ENCODE peak calls at places on chromosomes 13 and 19, in ten cellular contexts. O is cardiac fibroblast, C is mucosa of descending colon, E is AG09319, J is AG04449, K is AG09309, T is body of pancreas, N is fibroblast of the aortic adventitia, M is B cell, Z is heart left ventricle. F is an unnamed sample.

GRCh38 chr19:2546128-2547032 is 70.5 kb downstream of the GADD45B start:
- DNase-seq in O (peak), C (peak), E (no peak), J (no peak), K (no peak), T (peak), N (no peak), M (no peak), Z (peak), F (no peak)

GRCh38 chr13:29801737-29802305 is 48.6 kb downstream of the UBL3 start:
- DNase-seq in O (peak), C (no peak), E (no peak), J (no peak), K (no peak), T (no peak), N (no peak), M (no peak), Z (no peak), F (no peak)

GRCh38 chr13:69524459-69525155 is 583.0 kb upstream of the ATXN8OS start:
- DNase-seq in O (no peak), C (no peak), E (no peak), J (no peak), K (no peak), T (no peak), N (no peak), M (no peak), Z (no peak), F (no peak)

GRCh38 chr13:20359335-20359734 is 127.2 kb upstream of the GJB6 start:
- DNase-seq in O (peak), C (no peak), E (peak), J (peak), K (peak), T (no peak), N (peak), M (no peak), Z (no peak), F (peak)

GRCh38 chr13:20714161-20714560 is 10.7 kb downstream of the IL17D start:
- DNase-seq in O (no peak), C (no peak), E (no peak), J (no peak), K (no peak), T (no peak), N (peak), M (no peak), Z (no peak), F (no peak)

GRCh38 chr19:38209671-38210457 is 14.2 kb downstream of the DPF1 start:
- DNase-seq in O (peak), C (peak), E (no peak), J (no peak), K (no peak), T (peak), N (peak), M (no peak), Z (peak), F (peak)

GRCh38 chr13:80217614-80218456 is 123.1 kb downstream of the SPRY2 start:
- DNase-seq in O (peak), C (no peak), E (no peak), J (no peak), K (no peak), T (no peak), N (peak), M (no peak), Z (no peak), F (no peak)

GRCh38 chr13:28251462-28251861 is 113.1 kb downstream of the PAN3 start:
- DNase-seq in O (no peak), C (no peak), E (no peak), J (no peak), K (no peak), T (no peak), N (no peak), M (no peak), Z (no peak), F (no peak)

GRCh38 chr13:77521595-77522367 is 13.7 kb upstream of the SCEL start:
- DNase-seq in O (peak), C (no peak), E (no peak), J (no peak), K (no peak), T (peak), N (peak), M (no peak), Z (no peak), F (no peak)

GRCh38 chr13:20616059-20616797 is 49.3 kb downstream of the IFT88 start:
- DNase-seq in O (peak), C (no peak), E (peak), J (peak), K (peak), T (no peak), N (peak), M (no peak), Z (no peak), F (peak)

GRCh38 chr13:73754727-73755292 is 379.4 kb downstream of the KLF12 start:
- DNase-seq in O (peak), C (no peak), E (peak), J (no peak), K (peak), T (peak), N (peak), M (peak), Z (peak), F (peak)

GRCh38 chr13:44972956-44973581 is 16.2 kb downstream of the NUFIP1 start:
- DNase-seq in O (peak), C (no peak), E (no peak), J (no peak), K (no peak), T (no peak), N (peak), M (peak), Z (no peak), F (peak)

GRCh38 chr19:4007836-4008539 is 452 bp downstream of the PIAS4 start:
- DNase-seq in O (peak), C (peak), E (no peak), J (no peak), K (no peak), T (no peak), N (no peak), M (peak), Z (no peak), F (no peak)

GRCh38 chr19:16736709-16737108 is 17.1 kb downstream of the NWD1 start:
- DNase-seq in O (peak), C (no peak), E (no peak), J (no peak), K (no peak), T (no peak), N (peak), M (no peak), Z (no peak), F (no peak)

GRCh38 chr19:46994141-46994686 is 25.4 kb upstream of the NPAS1 start:
- DNase-seq in O (no peak), C (no peak), E (no peak), J (no peak), K (no peak), T (no peak), N (no peak), M (no peak), Z (no peak), F (no peak)

GRCh38 chr13:42747399-42747873 is 33.9 kb upstream of the FAM216B start:
- DNase-seq in O (peak), C (no peak), E (peak), J (peak), K (peak), T (no peak), N (peak), M (no peak), Z (no peak), F (peak)

GRCh38 chr19:45038931-45039893 is at the start of gene CLASRP:
- DNase-seq in O (peak), C (peak), E (peak), J (peak), K (peak), T (peak), N (peak), M (peak), Z (peak), F (peak)

GRCh38 chr13:41054212-41054877 is 7.0 kb upstream of the WBP4 start:
- DNase-seq in O (peak), C (no peak), E (no peak), J (no peak), K (peak), T (peak), N (peak), M (peak), Z (no peak), F (peak)

GRCh38 chr13:23020246-23020843 is 160.4 kb upstream of the SGCG start:
- DNase-seq in O (peak), C (no peak), E (peak), J (no peak), K (peak), T (peak), N (peak), M (peak), Z (peak), F (peak)

GRCh38 chr13:29438772-29439171 is 156.7 kb downstream of the SLC7A1 start:
- DNase-seq in O (peak), C (no peak), E (no peak), J (no peak), K (no peak), T (no peak), N (peak), M (no peak), Z (no peak), F (no peak)

GRCh38 chr19:14354445-14354844 is 26.8 kb upstream of the ADGRE5 start:
- DNase-seq in O (no peak), C (no peak), E (no peak), J (no peak), K (no peak), T (no peak), N (no peak), M (no peak), Z (no peak), F (no peak)

GRCh38 chr19:30088567-30088966 is 146.5 kb downstream of the URI1 start:
- DNase-seq in O (no peak), C (no peak), E (no peak), J (no peak), K (no peak), T (no peak), N (no peak), M (no peak), Z (no peak), F (no peak)

GRCh38 chr19:29624489-29625210 is 18.6 kb downstream of the POP4 start:
- DNase-seq in O (no peak), C (no peak), E (no peak), J (no peak), K (no peak), T (no peak), N (no peak), M (no peak), Z (no peak), F (no peak)

GRCh38 chr19:7336321-7336973 is 12.3 kb upstream of the ARHGEF18 start:
- DNase-seq in O (no peak), C (no peak), E (no peak), J (no peak), K (no peak), T (no peak), N (no peak), M (no peak), Z (no peak), F (no peak)

GRCh38 chr19:7342143-7342542 is 6.6 kb upstream of the ARHGEF18 start:
- DNase-seq in O (no peak), C (no peak), E (no peak), J (no peak), K (no peak), T (no peak), N (no peak), M (no peak), Z (no peak), F (no peak)

GRCh38 chr19:7340959-7341837 is 7.5 kb upstream of the ARHGEF18 start:
- DNase-seq in O (peak), C (peak), E (peak), J (no peak), K (no peak), T (peak), N (peak), M (peak), Z (peak), F (peak)

GRCh38 chr19:7333198-7334118 is 15.3 kb upstream of the ARHGEF18 start:
- DNase-seq in O (peak), C (no peak), E (no peak), J (no peak), K (no peak), T (no peak), N (peak), M (no peak), Z (peak), F (no peak)

GRCh38 chr19:7337380-7338194 is 11.2 kb upstream of the ARHGEF18 start:
- DNase-seq in O (no peak), C (no peak), E (no peak), J (no peak), K (no peak), T (peak), N (no peak), M (peak), Z (peak), F (no peak)
- TF ChIP-seq CTCF in O (no peak), C (no peak), E (no peak), J (no peak), K (no peak), T (no peak), N (no peak), M (peak), Z (no peak), F (no peak)

DNA sequence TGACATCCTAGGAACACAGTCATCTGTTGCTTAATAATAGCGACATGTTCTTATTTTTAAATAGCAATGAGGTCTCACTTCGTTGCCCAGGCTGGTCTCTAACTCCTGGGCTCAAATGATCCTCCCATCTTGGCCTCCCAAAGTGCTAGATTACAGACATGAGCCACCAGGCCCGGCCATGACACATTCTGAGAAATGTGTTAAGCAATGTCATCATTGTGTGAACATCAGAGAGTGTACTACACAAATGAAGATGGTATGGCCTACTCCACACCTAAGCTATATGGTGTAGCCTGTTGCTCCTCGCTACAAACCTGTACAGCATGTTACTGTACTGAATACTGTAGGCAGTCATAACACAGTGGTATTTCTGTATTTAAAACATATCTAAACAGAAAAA is 24.6 kb upstream of the GARRE1 start:
- DNase-seq in O (no peak), C (no peak), E (no peak), J (no peak), K (no peak), T (no peak), N (no peak), M (no peak), Z (no peak), F (no peak)
- TF ChIP-seq CTCF in O (no peak), C (no peak), E (no peak), J (no peak), K (no peak), T (no peak), N (no peak), M (no peak), Z (no peak), F (no peak)

GRCh38 chr19:52734893-52735661 is at the start of gene ZNF611:
- DNase-seq in O (peak), C (peak), E (peak), J (peak), K (peak), T (peak), N (peak), M (peak), Z (peak), F (peak)
- TF ChIP-seq CTCF in O (peak), C (peak), E (peak), J (peak), K (peak), T (peak), N (peak), M (peak), Z (peak), F (peak)

GRCh38 chr19:58499021-58499927 is 12.5 kb downstream of the SLC27A5 start:
- DNase-seq in O (peak), C (peak), E (peak), J (peak), K (peak), T (peak), N (peak), M (peak), Z (peak), F (peak)
- TF ChIP-seq CTCF in O (peak), C (no peak), E (peak), J (no peak), K (peak), T (no peak), N (peak), M (peak), Z (no peak), F (peak)

GRCh38 chr19:50313812-50314536 is 15.2 kb downstream of the KCNC3 start:
- DNase-seq in O (no peak), C (no peak), E (no peak), J (no peak), K (no peak), T (peak), N (no peak), M (peak), Z (no peak), F (no peak)
- TF ChIP-seq CTCF in O (no peak), C (no peak), E (no peak), J (no peak), K (no peak), T (no peak), N (no peak), M (no peak), Z (no peak), F (no peak)

GRCh38 chr19:5149930-5150329 is 181.0 kb downstream of the KDM4B start:
- DNase-seq in O (no peak), C (no peak), E (no peak), J (no peak), K (no peak), T (no peak), N (no peak), M (peak), Z (no peak), F (no peak)

GRCh38 chr19:5150331-5150901 is 181.5 kb downstream of the KDM4B start:
- DNase-seq in O (no peak), C (no peak), E (no peak), J (no peak), K (no peak), T (no peak), N (no peak), M (peak), Z (no peak), F (no peak)

GRCh38 chr19:5149508-5149907 is 180.6 kb downstream of the KDM4B start:
- DNase-seq in O (no peak), C (no peak), E (no peak), J (no peak), K (no peak), T (no peak), N (no peak), M (peak), Z (no peak), F (no peak)

GRCh38 chr19:5152013-5152763 is 183.3 kb downstream of the KDM4B start:
- DNase-seq in O (no peak), C (no peak), E (no peak), J (no peak), K (no peak), T (no peak), N (no peak), M (no peak), Z (no peak), F (no peak)

GRCh38 chr19:5150902-5151741 is 182.2 kb downstream of the KDM4B start:
- DNase-seq in O (no peak), C (no peak), E (no peak), J (no peak), K (no peak), T (no peak), N (no peak), M (no peak), Z (no peak), F (no peak)
- TF ChIP-seq CTCF in O (no peak), C (no peak), E (no peak), J (no peak), K (no peak), T (no peak), N (no peak), M (no peak), Z (no peak), F (peak)

GRCh38 chr13:37679043-37679442 is 80.5 kb upstream of the POSTN start:
- DNase-seq in O (no peak), C (no peak), E (no peak), J (no peak), K (no peak), T (no peak), N (no peak), M (no peak), Z (no peak), F (no peak)
- TF ChIP-seq CTCF in O (peak), C (no peak), E (peak), J (no peak), K (peak), T (no peak), N (peak), M (no peak), Z (no peak), F (peak)

GRCh38 chr19:48445606-48446481 is at the start of gene GRWD1:
- DNase-seq in O (peak), C (peak), E (peak), J (peak), K (peak), T (peak), N (peak), M (peak), Z (peak), F (peak)
- TF ChIP-seq CTCF in O (no peak), C (no peak), E (no peak), J (no peak), K (no peak), T (no peak), N (peak), M (no peak), Z (no peak), F (peak)

F was measured in HFFc6.